ENCODE peak calls at places on chromosomes 12 and 14, in four cellular contexts. K is HepG2, O is K562, X is GM12878. T is an unnamed sample. For H3K9me3 and H3K36me3, the result is how much of the 10 kb centered on the place peaks cover.

GRCh38 chr14:96417254-96417653 is 25.3 kb downstream of the AK7 start:
- DNase-seq in X (no peak), O (no peak), K (no peak), T (no peak)

GRCh38 chr14:88199882-88200281 is 123.2 kb downstream of the KCNK10 start:
- DNase-seq in X (no peak), K (no peak), O (no peak), T (no peak)

GRCh38 chr12:53472183-53472582 is 20.3 kb downstream of the PCBP2 start:
- DNase-seq in X (no peak), O (no peak), K (no peak), T (no peak)

GRCh38 chr12:124037341-124037740 is 64.3 kb downstream of the ZNF664 start:
- DNase-seq in K (no peak), O (no peak), X (no peak), T (no peak)

GRCh38 chr12:92411687-92412086 is 266.0 kb upstream of the BTG1 start:
- DNase-seq in O (no peak), K (no peak), X (no peak), T (peak)

GRCh38 chr14:36750244-36750643 is 88.6 kb downstream of the PAX9 start:
- DNase-seq in O (no peak), K (no peak), X (no peak), T (no peak)

GRCh38 chr14:59283380-59283779 is 94.9 kb downstream of the DAAM1 start:
- DNase-seq in X (no peak), O (no peak), K (peak), T (no peak)

GRCh38 chr12:78473561-78473960 is 391.0 kb upstream of the SYT1 start:
- DNase-seq in O (no peak), X (no peak), K (no peak), T (no peak)

GRCh38 chr12:127052491-127053232 is 1214.3 kb upstream of the TMEM132C start:
- DNase-seq in O (no peak), K (no peak), X (no peak), T (no peak)

GRCh38 chr14:72704507-72704906 is 189.4 kb downstream of the DPF3 start:
- DNase-seq in X (no peak), K (no peak), O (no peak), T (no peak)

GRCh38 chr14:50846171-50846880 is 15.4 kb upstream of the NIN start:
- DNase-seq in K (no peak), X (no peak), O (no peak), T (no peak)

GRCh38 chr12:21618566-21618965 is 13.9 kb upstream of the GYS2 start:
- DNase-seq in K (no peak), X (no peak), O (no peak), T (no peak)

GRCh38 chr12:52566847-52567291 is 6.8 kb downstream of the KRT74 start:
- DNase-seq in K (no peak), O (peak), X (no peak), T (no peak)

GRCh38 chr14:92037989-92038388 is 1.9 kb downstream of the TRIP11 start:
- DNase-seq in X (no peak), O (no peak), K (no peak), T (peak)

GRCh38 chr14:100747021-100747586 is 20.4 kb downstream of the DLK1 start:
- DNase-seq in O (no peak), X (no peak), K (peak), T (no peak)

GRCh38 chr14:81103443-81103842 is 117.3 kb downstream of the GTF2A1 start:
- DNase-seq in X (no peak), K (no peak), O (no peak), T (no peak)

GRCh38 chr12:24997970-24998582 is 49.2 kb upstream of the BCAT1 start:
- DNase-seq in O (no peak), K (no peak), X (peak), T (peak)

GRCh38 chr14:89533761-89534160 is 116.7 kb upstream of the FOXN3 start:
- DNase-seq in X (no peak), O (no peak), K (no peak), T (no peak)

GRCh38 chr14:36275741-36276140 is 44.7 kb downstream of the MBIP start:
- DNase-seq in O (no peak), K (no peak), X (no peak), T (no peak)

GRCh38 chr14:30053103-30053502 is 125.5 kb upstream of the PRKD1 start:
- DNase-seq in K (no peak), X (no peak), O (no peak), T (no peak)

GRCh38 chr14:63909984-63910383 is 57.2 kb downstream of the SYNE2 start:
- DNase-seq in X (no peak), K (no peak), O (no peak), T (no peak)
- TF ChIP-seq MYC in X (no peak), K (no peak), O (no peak), T (no peak)

GRCh38 chr14:27660683-27661082 is 1062.8 kb upstream of the NOVA1 start:
- DNase-seq in O (no peak), X (no peak), K (no peak), T (no peak)
- H3K9me3 ChIP-seq in O (under half), X (under half), K (half or more), T (under half)

GRCh38 chr12:121344506-121344905 is 7.7 kb downstream of the ANAPC5 start:
- DNase-seq in K (no peak), X (no peak), O (no peak), T (no peak)
- H3K36me3 ChIP-seq in K (under half), X (under half), O (half or more), T (under half)

DNA sequence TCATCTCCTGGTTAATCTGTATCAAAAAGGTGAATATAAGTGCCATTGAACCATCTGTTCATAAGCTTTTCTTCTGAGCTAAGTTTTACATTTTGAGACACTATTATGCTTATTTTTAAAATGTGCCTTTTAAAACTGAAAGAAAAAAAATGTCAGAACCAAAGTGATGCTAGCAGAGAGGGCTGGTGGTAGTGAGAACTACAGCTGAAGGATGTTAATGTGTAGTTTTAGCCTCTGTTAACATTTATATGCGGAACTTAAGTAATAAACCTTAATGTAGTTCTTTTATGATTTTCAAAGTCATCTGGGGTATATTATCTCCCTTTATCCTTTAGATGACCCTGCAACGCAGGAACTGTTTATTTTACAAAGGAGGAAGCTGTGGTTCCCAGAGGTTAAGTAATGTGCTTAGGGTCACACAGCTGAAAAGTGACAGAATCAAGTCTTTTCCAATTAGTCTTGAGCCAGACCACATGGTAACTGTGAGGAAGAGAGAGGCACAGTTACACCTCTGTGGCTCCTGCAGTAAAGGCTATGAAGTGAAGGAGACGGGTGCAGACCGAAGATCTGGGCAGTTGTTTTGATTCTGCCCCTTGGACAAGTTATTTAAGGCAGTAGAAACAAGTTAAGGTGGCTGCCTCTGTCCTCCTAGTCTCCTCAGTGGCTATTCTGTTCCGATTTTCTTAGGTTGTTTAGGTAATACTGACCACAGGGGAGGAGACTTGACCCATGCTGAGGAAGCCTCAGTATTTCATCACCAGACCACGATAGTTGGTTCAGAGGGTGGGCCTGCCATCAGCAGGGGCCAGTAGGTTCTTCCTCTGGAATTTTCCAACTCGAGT is 23.9 kb downstream of the GNG2 start:
- DNase-seq in X (no peak), O (no peak), K (no peak), T (peak)
- TF ChIP-seq MYC in X (no peak), O (no peak), K (no peak), T (no peak)

T was measured in endothelial cell of umbilical vein.